ENCODE peak calls at places on chromosomes 11 and 22, in four cellular contexts. One of them, this sample, is unnamed.

GRCh38 chr11:95512682-95513081 is 276.9 kb downstream of the FAM76B start:
- DNase-seq in GM12878: no peak
- DNase-seq in K562: peak
- DNase-seq in HepG2: peak
- DNase-seq in this sample: no peak

GRCh38 chr11:75461136-75461535 is 28.1 kb upstream of the KLHL35 start:
- DNase-seq in GM12878: no peak
- DNase-seq in K562: no peak
- DNase-seq in HepG2: no peak
- DNase-seq in this sample: no peak

GRCh38 chr11:81700061-81700460 is 1033.6 kb downstream of the FAM181B start:
- DNase-seq in GM12878: no peak
- DNase-seq in K562: no peak
- DNase-seq in HepG2: no peak
- DNase-seq in this sample: no peak

GRCh38 chr11:27795955-27796861 is 96.0 kb upstream of the BDNF start:
- DNase-seq in GM12878: no peak
- DNase-seq in HepG2: no peak
- DNase-seq in K562: no peak
- DNase-seq in this sample: peak

GRCh38 chr11:107898270-107898669 is 30.0 kb upstream of the RAB39A start:
- DNase-seq in GM12878: peak
- DNase-seq in HepG2: peak
- DNase-seq in K562: peak
- DNase-seq in this sample: no peak

GRCh38 chr22:41382098-41382578 is 396 bp downstream of the TEF start:
- DNase-seq in K562: peak
- DNase-seq in HepG2: no peak
- DNase-seq in GM12878: no peak
- DNase-seq in this sample: peak

GRCh38 chr11:94705419-94705818 is 62.7 kb upstream of the AMOTL1 start:
- DNase-seq in GM12878: no peak
- DNase-seq in HepG2: no peak
- DNase-seq in K562: no peak
- DNase-seq in this sample: no peak

GRCh38 chr11:120127236-120127635 is 10.7 kb downstream of the TRIM29 start:
- DNase-seq in K562: no peak
- DNase-seq in GM12878: no peak
- DNase-seq in HepG2: no peak
- DNase-seq in this sample: no peak

GRCh38 chr11:57458410-57459111 is 1.8 kb upstream of the RTN4RL2 start:
- DNase-seq in GM12878: no peak
- DNase-seq in K562: peak
- DNase-seq in HepG2: no peak
- DNase-seq in this sample: peak

GRCh38 chr11:66243816-66244215 is 24.6 kb upstream of the RAB1B start:
- DNase-seq in K562: no peak
- DNase-seq in HepG2: no peak
- DNase-seq in GM12878: no peak
- DNase-seq in this sample: no peak

GRCh38 chr11:79708319-79708928 is 267.6 kb upstream of the TENM4 start:
- DNase-seq in HepG2: peak
- DNase-seq in GM12878: peak
- DNase-seq in K562: no peak
- DNase-seq in this sample: peak

GRCh38 chr11:101860694-101861371 is 54.0 kb upstream of the CEP126 start:
- DNase-seq in HepG2: peak
- DNase-seq in GM12878: no peak
- DNase-seq in K562: peak
- DNase-seq in this sample: peak

GRCh38 chr22:23302171-23303002 is 122.1 kb downstream of the BCR start:
- DNase-seq in HepG2: no peak
- DNase-seq in K562: peak
- DNase-seq in GM12878: no peak
- DNase-seq in this sample: no peak

GRCh38 chr22:44125421-44125820 is 55.3 kb upstream of the PARVG start:
- DNase-seq in GM12878: no peak
- DNase-seq in K562: no peak
- DNase-seq in HepG2: no peak
- DNase-seq in this sample: no peak

GRCh38 chr11:130122141-130122575 is 37.4 kb upstream of the ST14 start:
- DNase-seq in HepG2: no peak
- DNase-seq in GM12878: no peak
- DNase-seq in K562: no peak
- DNase-seq in this sample: no peak

GRCh38 chr11:74731301-74732094 is at the start of gene CHRDL2:
- DNase-seq in GM12878: no peak
- DNase-seq in K562: no peak
- DNase-seq in HepG2: no peak
- DNase-seq in this sample: peak

GRCh38 chr11:20161230-20161918 is 1.1 kb upstream of the DBX1 start:
- DNase-seq in GM12878: no peak
- DNase-seq in HepG2: no peak
- DNase-seq in K562: no peak
- DNase-seq in this sample: peak

GRCh38 chr11:8867856-8868705 is 42.9 kb upstream of the AKIP1 start:
- DNase-seq in HepG2: peak
- DNase-seq in K562: no peak
- DNase-seq in GM12878: no peak
- DNase-seq in this sample: no peak

GRCh38 chr22:23182289-23183106 is 2.2 kb downstream of the BCR start:
- DNase-seq in GM12878: peak
- DNase-seq in HepG2: no peak
- DNase-seq in K562: peak
- DNase-seq in this sample: no peak

GRCh38 chr11:832529-833113 is at the start of gene CD151:
- DNase-seq in GM12878: no peak
- DNase-seq in HepG2: no peak
- DNase-seq in K562: peak
- DNase-seq in this sample: peak

GRCh38 chr22:44400763-44401060 is 88.0 kb upstream of the SHISAL1 start:
- DNase-seq in HepG2: no peak
- DNase-seq in GM12878: no peak
- DNase-seq in K562: no peak
- DNase-seq in this sample: no peak

GRCh38 chr11:99693941-99694492 is 673.3 kb downstream of the CNTN5 start:
- DNase-seq in HepG2: peak
- DNase-seq in GM12878: no peak
- DNase-seq in K562: no peak
- DNase-seq in this sample: no peak

DNA sequence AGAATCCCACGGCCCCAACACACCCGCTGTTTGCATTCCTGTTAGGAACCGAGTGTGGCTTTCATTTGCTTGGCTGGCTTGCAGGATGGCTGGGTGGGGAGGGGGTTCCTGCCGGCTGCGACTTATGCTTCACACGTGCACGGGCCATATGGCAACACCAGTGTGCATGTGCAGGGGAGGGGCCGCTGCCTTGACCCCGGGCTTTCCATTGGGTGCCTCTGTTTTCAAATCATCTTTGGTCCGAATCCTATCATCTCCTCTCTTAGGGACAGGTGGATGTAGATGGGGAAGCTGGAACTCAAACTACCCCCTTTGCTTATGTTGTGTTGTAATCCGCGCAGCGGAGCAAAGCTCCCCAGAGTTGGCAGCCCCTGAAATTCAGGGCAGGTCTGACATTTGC is 149.1 kb downstream of the HIPK3 start:
- DNase-seq in K562: no peak
- DNase-seq in HepG2: no peak
- DNase-seq in GM12878: no peak
- DNase-seq in this sample: no peak
- TF ChIP-seq CREM in K562: no peak
- TF ChIP-seq CREM in HepG2: no peak
- TF ChIP-seq CREM in GM12878: no peak
- TF ChIP-seq CREM in this sample: no peak

DNA sequence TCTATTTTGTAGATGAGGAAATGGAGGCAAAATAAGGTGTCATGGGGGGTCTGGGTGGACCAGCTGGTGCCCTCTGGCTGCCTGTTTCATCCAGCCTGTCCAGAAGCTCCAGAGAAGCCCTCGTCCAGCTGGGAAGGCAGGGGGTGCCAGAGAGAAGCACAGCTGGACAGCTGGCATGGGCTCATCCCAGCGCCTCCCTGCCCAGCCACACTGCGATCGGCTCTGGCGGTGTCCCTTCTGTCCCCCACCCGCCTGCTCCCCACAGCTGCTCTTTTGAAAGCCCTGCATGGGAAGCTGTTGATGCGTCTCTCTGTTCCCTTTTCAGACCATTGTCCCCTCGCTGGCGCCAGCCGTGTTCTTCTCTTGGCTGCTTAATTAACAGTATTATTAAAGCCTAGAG is 86.5 kb downstream of the MN1 start:
- DNase-seq in GM12878: no peak
- DNase-seq in K562: no peak
- DNase-seq in HepG2: no peak
- DNase-seq in this sample: no peak
- TF ChIP-seq NR2C2 in GM12878: no peak
- TF ChIP-seq NR2C2 in K562: no peak
- TF ChIP-seq NR2C2 in HepG2: no peak
- TF ChIP-seq NR2C2 in this sample: no peak

DNA sequence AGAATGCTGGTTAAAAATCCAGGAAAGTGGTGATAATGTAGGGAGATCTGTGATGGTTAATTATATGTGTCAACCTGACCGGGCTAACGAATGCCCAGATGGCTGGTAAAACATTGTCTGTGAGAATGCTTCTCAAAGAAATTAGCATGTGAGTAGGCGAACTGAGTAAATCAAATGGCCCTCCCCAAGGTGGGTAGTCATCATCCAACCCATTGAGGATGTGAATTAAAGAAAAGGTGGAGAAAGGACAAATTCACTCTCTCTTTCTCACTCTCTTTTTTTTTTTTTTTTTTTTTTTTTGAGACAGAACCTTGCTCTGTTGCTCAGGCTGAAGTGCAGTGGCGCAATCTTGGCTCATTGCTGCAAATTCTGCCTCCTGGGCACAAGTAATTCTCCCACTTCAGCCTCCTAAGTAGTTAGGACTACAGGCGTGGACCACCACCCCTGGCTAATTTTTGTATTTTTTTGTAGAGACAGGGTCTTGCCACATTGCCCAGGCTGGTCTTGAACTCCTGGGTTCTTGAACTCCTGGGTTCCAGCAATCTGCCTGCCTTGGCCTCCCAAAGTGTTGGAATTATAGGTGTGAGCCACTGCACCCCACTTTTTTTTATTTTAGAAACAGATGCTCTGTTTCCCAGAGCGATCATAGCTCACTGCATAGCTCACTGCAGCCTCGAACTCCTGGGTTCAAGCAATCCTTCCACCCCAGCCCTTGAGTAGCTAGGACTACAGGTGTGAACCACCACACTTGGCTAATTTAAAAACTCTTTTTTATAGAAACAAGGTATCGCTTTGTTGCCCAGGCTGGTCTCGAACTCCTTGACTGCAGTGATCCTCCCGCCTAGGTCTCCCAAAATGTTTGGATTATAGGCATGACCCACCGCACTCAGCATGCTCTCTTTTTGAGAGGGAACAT is 22.0 kb upstream of the P2RY6 start:
- DNase-seq in HepG2: no peak
- DNase-seq in GM12878: no peak
- DNase-seq in K562: no peak
- DNase-seq in this sample: no peak
- TF ChIP-seq CREM in HepG2: no peak
- TF ChIP-seq CREM in GM12878: no peak
- TF ChIP-seq CREM in K562: no peak
- TF ChIP-seq CREM in this sample: no peak

GRCh38 chr11:124896821-124897391 is 759 bp downstream of the ROBO4 start:
- DNase-seq in K562: no peak
- DNase-seq in HepG2: no peak
- DNase-seq in GM12878: no peak
- DNase-seq in this sample: no peak
- TF ChIP-seq NR2C2 in K562: no peak
- TF ChIP-seq NR2C2 in HepG2: no peak
- TF ChIP-seq NR2C2 in GM12878: no peak
- TF ChIP-seq NR2C2 in this sample: no peak

GRCh38 chr11:33065445-33066178 is 26.2 kb downstream of the TCP11L1 start:
- DNase-seq in GM12878: no peak
- DNase-seq in HepG2: peak
- DNase-seq in K562: peak
- DNase-seq in this sample: peak

GRCh38 chr11:33062137-33062536 is 22.8 kb downstream of the TCP11L1 start:
- DNase-seq in HepG2: no peak
- DNase-seq in GM12878: no peak
- DNase-seq in K562: no peak
- DNase-seq in this sample: no peak

GRCh38 chr11:33063326-33063775 is 24.0 kb downstream of the TCP11L1 start:
- DNase-seq in GM12878: peak
- DNase-seq in HepG2: no peak
- DNase-seq in K562: no peak
- DNase-seq in this sample: no peak

GRCh38 chr11:33067294-33067693 is 27.9 kb downstream of the TCP11L1 start:
- DNase-seq in HepG2: no peak
- DNase-seq in K562: no peak
- DNase-seq in GM12878: no peak
- DNase-seq in this sample: no peak

GRCh38 chr11:33064033-33064825 is 24.9 kb downstream of the TCP11L1 start:
- DNase-seq in K562: no peak
- DNase-seq in GM12878: no peak
- DNase-seq in HepG2: no peak
- DNase-seq in this sample: no peak
- TF ChIP-seq CREM in K562: no peak
- TF ChIP-seq CREM in GM12878: no peak
- TF ChIP-seq CREM in HepG2: no peak
- TF ChIP-seq CREM in this sample: no peak

GRCh38 chr11:29231991-29232390 is 784.8 kb downstream of the KCNA4 start:
- DNase-seq in K562: no peak
- DNase-seq in GM12878: no peak
- DNase-seq in HepG2: no peak
- DNase-seq in this sample: no peak
- TF ChIP-seq NR2C2 in K562: no peak
- TF ChIP-seq NR2C2 in GM12878: no peak
- TF ChIP-seq NR2C2 in HepG2: no peak
- TF ChIP-seq NR2C2 in this sample: no peak

GRCh38 chr11:133180201-133180600 is 352.1 kb downstream of the OPCML start:
- DNase-seq in K562: no peak
- DNase-seq in GM12878: no peak
- DNase-seq in HepG2: no peak
- DNase-seq in this sample: no peak
- TF ChIP-seq CREM in K562: no peak
- TF ChIP-seq CREM in GM12878: no peak
- TF ChIP-seq CREM in HepG2: no peak
- TF ChIP-seq CREM in this sample: no peak

This sample was measured in WTC11.